ENCODE peak calls at places on chromosome 18, in seven cellular contexts. One of them, this sample, is unnamed.
A peak's percentile ranks its signal among the peaks of the same experiment; 100 is the strongest.

GRCh38 chr18:75029456-75029855 is 179.5 kb downstream of the PTGR3 start:
- DNase-seq in sigmoid colon: no peak
- DNase-seq in hepatocyte: no peak
- DNase-seq in adrenal gland: no peak
- DNase-seq in CD8-positive, alpha-beta T cell: peak; percentile 44
- DNase-seq in A549: no peak
- DNase-seq in WERI-Rb-1: no peak
- DNase-seq in this sample: no peak

GRCh38 chr18:9380571-9381390 is 46.2 kb downstream of the TWSG1 start:
- DNase-seq in sigmoid colon: no peak
- DNase-seq in hepatocyte: no peak
- DNase-seq in adrenal gland: no peak
- DNase-seq in CD8-positive, alpha-beta T cell: no peak
- DNase-seq in A549: no peak
- DNase-seq in WERI-Rb-1: peak; percentile 14
- DNase-seq in this sample: no peak

GRCh38 chr18:41524674-41525470 is 430.2 kb upstream of the PIK3C3 start:
- DNase-seq in sigmoid colon: no peak
- DNase-seq in hepatocyte: no peak
- DNase-seq in adrenal gland: no peak
- DNase-seq in CD8-positive, alpha-beta T cell: no peak
- DNase-seq in A549: no peak
- DNase-seq in WERI-Rb-1: no peak
- DNase-seq in this sample: no peak

GRCh38 chr18:39318462-39318861 is 1752.9 kb upstream of the CELF4 start:
- DNase-seq in sigmoid colon: no peak
- DNase-seq in hepatocyte: no peak
- DNase-seq in adrenal gland: no peak
- DNase-seq in CD8-positive, alpha-beta T cell: no peak
- DNase-seq in A549: no peak
- DNase-seq in WERI-Rb-1: no peak
- DNase-seq in this sample: no peak

GRCh38 chr18:44507729-44508325 is 172.9 kb upstream of the SETBP1 start:
- DNase-seq in sigmoid colon: no peak
- DNase-seq in hepatocyte: no peak
- DNase-seq in adrenal gland: peak; percentile 29
- DNase-seq in CD8-positive, alpha-beta T cell: peak; percentile 27
- DNase-seq in A549: no peak
- DNase-seq in WERI-Rb-1: no peak
- DNase-seq in this sample: peak; percentile 66

GRCh38 chr18:54684786-54685185 is 93.7 kb downstream of the DYNAP start:
- DNase-seq in sigmoid colon: no peak
- DNase-seq in hepatocyte: peak; percentile 61
- DNase-seq in adrenal gland: no peak
- DNase-seq in CD8-positive, alpha-beta T cell: no peak
- DNase-seq in A549: no peak
- DNase-seq in WERI-Rb-1: no peak
- DNase-seq in this sample: no peak

GRCh38 chr18:31487251-31488015 is 10.5 kb upstream of the DSG2 start:
- DNase-seq in sigmoid colon: no peak
- DNase-seq in hepatocyte: peak; percentile 70
- DNase-seq in adrenal gland: no peak
- DNase-seq in CD8-positive, alpha-beta T cell: no peak
- DNase-seq in A549: peak; percentile 72
- DNase-seq in WERI-Rb-1: no peak
- DNase-seq in this sample: no peak

GRCh38 chr18:37019157-37019571 is 190.2 kb downstream of the KIAA1328 start:
- DNase-seq in sigmoid colon: no peak
- DNase-seq in hepatocyte: peak; percentile 29
- DNase-seq in adrenal gland: no peak
- DNase-seq in CD8-positive, alpha-beta T cell: no peak
- DNase-seq in A549: peak; percentile 12
- DNase-seq in WERI-Rb-1: peak; percentile 10
- DNase-seq in this sample: peak; percentile 19

GRCh38 chr18:74468547-74469014 is 11.5 kb upstream of the DIPK1C start:
- DNase-seq in sigmoid colon: no peak
- DNase-seq in hepatocyte: no peak
- DNase-seq in adrenal gland: no peak
- DNase-seq in CD8-positive, alpha-beta T cell: no peak
- DNase-seq in A549: no peak
- DNase-seq in WERI-Rb-1: no peak
- DNase-seq in this sample: no peak

DNA sequence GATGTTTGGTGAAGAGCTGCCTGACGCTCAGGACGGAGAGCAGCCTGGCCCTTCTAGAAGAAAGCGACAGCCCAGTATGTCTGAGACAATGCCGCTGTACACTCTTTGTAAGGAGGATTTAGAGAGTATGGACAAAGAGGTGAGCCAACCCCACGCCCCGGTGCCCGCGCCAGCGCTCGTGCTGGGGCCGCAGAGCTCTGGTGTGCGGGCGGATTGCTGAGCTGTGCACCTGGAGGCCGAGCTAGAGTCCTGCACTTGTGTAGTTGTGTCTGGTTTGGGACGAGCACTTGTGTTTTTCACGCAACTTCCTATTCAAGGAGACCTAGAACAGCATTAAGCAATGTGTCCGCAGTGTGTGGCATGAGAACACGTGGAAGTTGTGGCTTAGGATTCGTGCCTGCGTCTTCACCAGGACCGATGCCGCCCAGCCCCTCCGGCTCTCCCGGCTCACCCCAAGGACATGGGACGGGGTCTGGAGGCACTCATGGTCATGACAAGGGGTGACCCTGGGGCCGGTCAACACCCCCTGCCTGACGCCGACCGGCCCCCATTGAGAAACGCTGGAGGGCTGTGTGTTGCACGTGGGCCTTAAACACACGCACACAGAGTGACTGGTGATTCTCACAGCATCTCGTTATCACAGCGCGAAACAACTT is 49.5 kb downstream of the CTDP1 start:
- DNase-seq in sigmoid colon: no peak
- DNase-seq in hepatocyte: no peak
- DNase-seq in adrenal gland: no peak
- DNase-seq in CD8-positive, alpha-beta T cell: peak; percentile 11
- DNase-seq in A549: no peak
- DNase-seq in WERI-Rb-1: no peak
- DNase-seq in this sample: no peak
- H3K9me3 ChIP-seq in sigmoid colon: no peaks in the 10 kb centered on the region
- H3K9me3 ChIP-seq in hepatocyte: peaks cover 5% of the 10 kb centered on the region
- H3K9me3 ChIP-seq in adrenal gland: peaks cover 3% of the 10 kb centered on the region
- H3K9me3 ChIP-seq in CD8-positive, alpha-beta T cell: peaks cover 5% of the 10 kb centered on the region
- H3K9me3 ChIP-seq in A549: peaks cover 28% of the 10 kb centered on the region
- H3K9me3 ChIP-seq in WERI-Rb-1: peaks cover 13% of the 10 kb centered on the region
- H3K9me3 ChIP-seq in this sample: no peaks in the 10 kb centered on the region

GRCh38 chr18:47758000-47758399 is 172.5 kb downstream of the SMAD2 start:
- DNase-seq in sigmoid colon: no peak
- DNase-seq in hepatocyte: no peak
- DNase-seq in adrenal gland: no peak
- DNase-seq in CD8-positive, alpha-beta T cell: no peak
- DNase-seq in A549: no peak
- DNase-seq in WERI-Rb-1: no peak
- DNase-seq in this sample: no peak

GRCh38 chr18:47755102-47755456 is 175.4 kb downstream of the SMAD2 start:
- DNase-seq in sigmoid colon: no peak
- DNase-seq in hepatocyte: no peak
- DNase-seq in adrenal gland: no peak
- DNase-seq in CD8-positive, alpha-beta T cell: no peak
- DNase-seq in A549: no peak
- DNase-seq in WERI-Rb-1: no peak
- DNase-seq in this sample: no peak

GRCh38 chr18:47754311-47755101 is 176.0 kb downstream of the SMAD2 start:
- DNase-seq in sigmoid colon: no peak
- DNase-seq in hepatocyte: peak; percentile 57
- DNase-seq in adrenal gland: peak; percentile 57
- DNase-seq in CD8-positive, alpha-beta T cell: no peak
- DNase-seq in A549: peak; percentile 39
- DNase-seq in WERI-Rb-1: peak; percentile 92
- DNase-seq in this sample: peak; percentile 73

GRCh38 chr18:47752796-47753645 is 177.4 kb downstream of the SMAD2 start:
- DNase-seq in sigmoid colon: no peak
- DNase-seq in hepatocyte: no peak
- DNase-seq in adrenal gland: no peak
- DNase-seq in CD8-positive, alpha-beta T cell: no peak
- DNase-seq in A549: no peak
- DNase-seq in WERI-Rb-1: no peak
- DNase-seq in this sample: no peak

GRCh38 chr18:47756364-47757016 is 174.0 kb downstream of the SMAD2 start:
- DNase-seq in sigmoid colon: no peak
- DNase-seq in hepatocyte: peak; percentile 80
- DNase-seq in adrenal gland: peak; percentile 75
- DNase-seq in CD8-positive, alpha-beta T cell: peak; percentile 46
- DNase-seq in A549: peak; percentile 64
- DNase-seq in WERI-Rb-1: peak; percentile 85
- DNase-seq in this sample: peak; percentile 79
- TF ChIP-seq CTCF in sigmoid colon: peak; percentile 45
- TF ChIP-seq CTCF in hepatocyte: peak; percentile 82
- TF ChIP-seq CTCF in adrenal gland: peak; percentile 69
- TF ChIP-seq CTCF in CD8-positive, alpha-beta T cell: peak; percentile 60
- TF ChIP-seq CTCF in A549: peak; percentile 58
- TF ChIP-seq CTCF in WERI-Rb-1: peak; percentile 96
- TF ChIP-seq CTCF in this sample: peak; percentile 92

GRCh38 chr18:51461956-51462355 is 264.5 kb upstream of the MEX3C start:
- DNase-seq in sigmoid colon: no peak
- DNase-seq in hepatocyte: peak; percentile 13
- DNase-seq in adrenal gland: no peak
- DNase-seq in CD8-positive, alpha-beta T cell: no peak
- DNase-seq in A549: no peak
- DNase-seq in WERI-Rb-1: no peak
- DNase-seq in this sample: no peak

GRCh38 chr18:51458861-51459260 is 261.4 kb upstream of the MEX3C start:
- DNase-seq in sigmoid colon: no peak
- DNase-seq in hepatocyte: no peak
- DNase-seq in adrenal gland: no peak
- DNase-seq in CD8-positive, alpha-beta T cell: no peak
- DNase-seq in A549: no peak
- DNase-seq in WERI-Rb-1: no peak
- DNase-seq in this sample: no peak

GRCh38 chr18:51463483-51464136 is 266.1 kb upstream of the MEX3C start:
- DNase-seq in sigmoid colon: no peak
- DNase-seq in hepatocyte: no peak
- DNase-seq in adrenal gland: no peak
- DNase-seq in CD8-positive, alpha-beta T cell: no peak
- DNase-seq in A549: no peak
- DNase-seq in WERI-Rb-1: no peak
- DNase-seq in this sample: no peak
- H3K27ac ChIP-seq in sigmoid colon: no peak overlapping the region
- H3K27ac ChIP-seq in hepatocyte: no peak overlapping the region
- H3K27ac ChIP-seq in adrenal gland: no peak overlapping the region
- H3K27ac ChIP-seq in CD8-positive, alpha-beta T cell: no peak overlapping the region
- H3K27ac ChIP-seq in A549: no peak overlapping the region
- H3K27ac ChIP-seq in WERI-Rb-1: no peak overlapping the region
- H3K27ac ChIP-seq in this sample: no peak overlapping the region

DNA sequence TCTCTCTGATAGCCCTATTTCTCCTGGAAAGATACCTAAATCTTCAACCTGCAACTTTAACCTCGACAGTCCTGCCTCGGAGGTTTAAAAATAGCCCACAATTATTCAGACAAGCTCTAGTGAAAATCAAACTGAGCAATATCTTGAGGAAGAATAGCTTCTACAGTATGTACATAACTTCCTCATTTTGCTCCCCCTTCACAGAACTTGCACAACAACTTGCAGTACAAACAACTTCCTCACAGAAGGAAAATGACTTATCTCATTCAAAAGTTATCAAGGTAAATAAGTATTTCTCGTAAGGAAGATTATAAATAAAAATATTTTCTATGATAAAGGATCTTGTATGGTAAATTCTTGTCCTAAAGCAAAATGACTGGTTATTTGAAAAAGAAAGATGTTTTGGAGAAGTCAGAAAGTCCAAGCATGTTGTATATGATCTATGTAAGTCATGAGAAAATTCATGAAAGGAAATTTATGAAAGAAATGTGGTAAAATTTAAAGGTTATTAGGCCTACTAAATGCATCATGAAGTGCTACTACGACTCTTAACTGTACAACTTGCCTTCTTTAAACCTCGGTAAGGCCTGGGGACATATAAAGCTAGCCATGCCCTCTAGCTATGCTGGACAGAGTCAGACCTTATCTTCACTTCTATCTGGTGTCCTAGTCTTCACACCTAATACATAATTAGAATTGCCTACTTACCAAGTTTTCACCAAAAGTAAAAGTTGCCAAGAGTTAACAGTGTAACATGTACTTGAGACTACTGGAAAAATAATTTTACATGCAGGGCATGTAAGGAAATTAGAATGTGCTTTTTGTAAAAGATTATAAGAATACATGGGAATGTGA is 394.5 kb downstream of the DLGAP1 start:
- DNase-seq in sigmoid colon: no peak
- DNase-seq in hepatocyte: no peak
- DNase-seq in adrenal gland: no peak
- DNase-seq in CD8-positive, alpha-beta T cell: no peak
- DNase-seq in A549: no peak
- DNase-seq in WERI-Rb-1: no peak
- DNase-seq in this sample: no peak
- H3K9me3 ChIP-seq in sigmoid colon: no peaks in the 10 kb centered on the region
- H3K9me3 ChIP-seq in hepatocyte: peaks cover 9% of the 10 kb centered on the region
- H3K9me3 ChIP-seq in adrenal gland: no peaks in the 10 kb centered on the region
- H3K9me3 ChIP-seq in CD8-positive, alpha-beta T cell: no peaks in the 10 kb centered on the region
- H3K9me3 ChIP-seq in A549: peaks cover 20% of the 10 kb centered on the region
- H3K9me3 ChIP-seq in WERI-Rb-1: peaks cover 12% of the 10 kb centered on the region
- H3K9me3 ChIP-seq in this sample: peaks cover 8% of the 10 kb centered on the region

DNA sequence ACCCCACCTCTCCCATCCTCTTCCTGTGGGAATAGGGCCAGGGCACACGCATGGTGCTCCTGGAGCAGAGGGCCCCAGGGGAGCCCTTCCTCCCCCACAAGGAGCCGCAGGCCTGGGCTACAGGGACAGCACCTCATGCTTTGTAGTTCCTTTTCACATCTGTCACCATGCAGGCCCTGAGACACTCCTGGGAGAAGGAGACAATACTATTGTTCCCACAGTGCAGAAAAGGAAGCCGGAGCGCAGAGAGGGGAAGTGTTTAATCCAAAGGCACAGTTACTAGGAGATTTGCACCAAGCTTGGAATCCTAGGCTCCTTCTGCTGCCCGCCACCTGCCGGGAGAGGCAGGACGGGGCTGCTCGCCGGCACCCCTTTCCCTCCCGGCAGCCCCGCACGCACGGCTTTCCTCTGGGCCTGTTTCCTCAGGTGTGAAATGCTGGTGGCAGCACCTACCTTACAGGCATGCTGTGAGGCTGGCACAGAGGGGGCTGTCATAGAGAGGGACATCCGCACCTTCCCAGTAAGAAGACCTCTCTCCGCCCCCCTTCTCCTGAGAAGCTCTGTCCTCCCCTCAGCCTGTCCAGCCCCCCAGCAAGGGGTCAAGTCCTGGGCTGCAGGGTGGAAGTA is 62.7 kb downstream of the SMAD7 start:
- DNase-seq in sigmoid colon: peak; percentile 40
- DNase-seq in hepatocyte: no peak
- DNase-seq in adrenal gland: no peak
- DNase-seq in CD8-positive, alpha-beta T cell: no peak
- DNase-seq in A549: no peak
- DNase-seq in WERI-Rb-1: peak; percentile 81
- DNase-seq in this sample: peak; percentile 32
- TF ChIP-seq CTCF in sigmoid colon: no peak
- TF ChIP-seq CTCF in hepatocyte: no peak
- TF ChIP-seq CTCF in adrenal gland: no peak
- TF ChIP-seq CTCF in CD8-positive, alpha-beta T cell: no peak
- TF ChIP-seq CTCF in A549: no peak
- TF ChIP-seq CTCF in WERI-Rb-1: peak; percentile 76
- TF ChIP-seq CTCF in this sample: peak; percentile 9

This sample was measured in upper lobe of right lung.